ENCODE peak calls at places on chromosomes 5 and 9, in six cellular contexts. One of them, this sample, is unnamed.
A peak's percentile ranks its signal among the peaks of the same experiment; 100 is the strongest.

GRCh38 chr9:137046094-137046787 is at the start of gene NPDC1:
- DNase-seq in AG04450: no peak
- DNase-seq in psoas muscle: peak; percentile 82
- DNase-seq in fibroblast of lung: peak; percentile 60
- DNase-seq in cardiac muscle cell: peak; percentile 74
- DNase-seq in WERI-Rb-1: peak; percentile 88
- DNase-seq in this sample: peak; percentile 98

GRCh38 chr5:9851458-9851857 is 221.3 kb upstream of the TAS2R1 start:
- DNase-seq in AG04450: peak; percentile 77
- DNase-seq in psoas muscle: no peak
- DNase-seq in fibroblast of lung: peak; percentile 71
- DNase-seq in cardiac muscle cell: peak; percentile 67
- DNase-seq in WERI-Rb-1: peak; percentile 64
- DNase-seq in this sample: no peak

GRCh38 chr9:31023793-31024192 is 1360.7 kb upstream of the ACO1 start:
- DNase-seq in AG04450: no peak
- DNase-seq in psoas muscle: no peak
- DNase-seq in fibroblast of lung: no peak
- DNase-seq in cardiac muscle cell: no peak
- DNase-seq in WERI-Rb-1: no peak
- DNase-seq in this sample: no peak

GRCh38 chr5:89948977-89949376 is 460.6 kb downstream of the CETN3 start:
- DNase-seq in AG04450: no peak
- DNase-seq in psoas muscle: no peak
- DNase-seq in fibroblast of lung: no peak
- DNase-seq in cardiac muscle cell: no peak
- DNase-seq in WERI-Rb-1: no peak
- DNase-seq in this sample: no peak

GRCh38 chr5:14142202-14142855 is 813 bp upstream of the TRIO start:
- DNase-seq in AG04450: no peak
- DNase-seq in psoas muscle: no peak
- DNase-seq in fibroblast of lung: peak; percentile 55
- DNase-seq in cardiac muscle cell: peak; percentile 60
- DNase-seq in WERI-Rb-1: no peak
- DNase-seq in this sample: no peak

GRCh38 chr9:125495137-125496119 is 211.6 kb downstream of the MAPKAP1 start:
- DNase-seq in AG04450: no peak
- DNase-seq in psoas muscle: no peak
- DNase-seq in fibroblast of lung: no peak
- DNase-seq in cardiac muscle cell: no peak
- DNase-seq in WERI-Rb-1: no peak
- DNase-seq in this sample: peak; percentile 60

GRCh38 chr5:28779161-28779754 is 1740.9 kb upstream of the CDH9 start:
- DNase-seq in AG04450: no peak
- DNase-seq in psoas muscle: no peak
- DNase-seq in fibroblast of lung: no peak
- DNase-seq in cardiac muscle cell: peak; percentile 0
- DNase-seq in WERI-Rb-1: peak; percentile 17
- DNase-seq in this sample: no peak

GRCh38 chr9:127754099-127754760 is 19.1 kb upstream of the TOR2A start:
- DNase-seq in AG04450: no peak
- DNase-seq in psoas muscle: no peak
- DNase-seq in fibroblast of lung: no peak
- DNase-seq in cardiac muscle cell: no peak
- DNase-seq in WERI-Rb-1: peak; percentile 75
- DNase-seq in this sample: peak; percentile 90

GRCh38 chr5:126394211-126394828 is 28.9 kb upstream of the GRAMD2B start:
- DNase-seq in AG04450: no peak
- DNase-seq in psoas muscle: no peak
- DNase-seq in fibroblast of lung: no peak
- DNase-seq in cardiac muscle cell: no peak
- DNase-seq in WERI-Rb-1: no peak
- DNase-seq in this sample: no peak

GRCh38 chr5:126398791-126399190 is 24.4 kb upstream of the GRAMD2B start:
- DNase-seq in AG04450: no peak
- DNase-seq in psoas muscle: no peak
- DNase-seq in fibroblast of lung: no peak
- DNase-seq in cardiac muscle cell: peak; percentile 35
- DNase-seq in WERI-Rb-1: no peak
- DNase-seq in this sample: no peak

GRCh38 chr5:126395198-126395597 is 28.0 kb upstream of the GRAMD2B start:
- DNase-seq in AG04450: no peak
- DNase-seq in psoas muscle: no peak
- DNase-seq in fibroblast of lung: no peak
- DNase-seq in cardiac muscle cell: peak; percentile 56
- DNase-seq in WERI-Rb-1: no peak
- DNase-seq in this sample: peak; percentile 60

GRCh38 chr5:126391386-126391785 is 31.8 kb upstream of the GRAMD2B start:
- DNase-seq in AG04450: no peak
- DNase-seq in psoas muscle: no peak
- DNase-seq in fibroblast of lung: no peak
- DNase-seq in cardiac muscle cell: no peak
- DNase-seq in WERI-Rb-1: no peak
- DNase-seq in this sample: no peak

GRCh38 chr5:126395627-126396026 is 27.6 kb upstream of the GRAMD2B start:
- DNase-seq in AG04450: no peak
- DNase-seq in psoas muscle: no peak
- DNase-seq in fibroblast of lung: no peak
- DNase-seq in cardiac muscle cell: no peak
- DNase-seq in WERI-Rb-1: no peak
- DNase-seq in this sample: no peak
- H3K27ac ChIP-seq in AG04450: no peak overlapping the region
- H3K27ac ChIP-seq in psoas muscle: no peak overlapping the region
- H3K27ac ChIP-seq in fibroblast of lung: no peak overlapping the region
- H3K27ac ChIP-seq in cardiac muscle cell: no peak overlapping the region
- H3K27ac ChIP-seq in WERI-Rb-1: no peak overlapping the region
- H3K27ac ChIP-seq in this sample: no peak overlapping the region

GRCh38 chr5:142145106-142145900 is 36.7 kb downstream of the NDFIP1 start:
- DNase-seq in AG04450: peak; percentile 16
- DNase-seq in psoas muscle: no peak
- DNase-seq in fibroblast of lung: peak; percentile 74
- DNase-seq in cardiac muscle cell: peak; percentile 83
- DNase-seq in WERI-Rb-1: peak; percentile 73
- DNase-seq in this sample: peak; percentile 86

GRCh38 chr5:142143878-142144277 is 35.3 kb downstream of the NDFIP1 start:
- DNase-seq in AG04450: peak; percentile 18
- DNase-seq in psoas muscle: no peak
- DNase-seq in fibroblast of lung: peak; percentile 71
- DNase-seq in cardiac muscle cell: peak; percentile 68
- DNase-seq in WERI-Rb-1: no peak
- DNase-seq in this sample: no peak

GRCh38 chr5:142141463-142141862 is 32.9 kb downstream of the NDFIP1 start:
- DNase-seq in AG04450: no peak
- DNase-seq in psoas muscle: no peak
- DNase-seq in fibroblast of lung: no peak
- DNase-seq in cardiac muscle cell: no peak
- DNase-seq in WERI-Rb-1: no peak
- DNase-seq in this sample: no peak
- TF ChIP-seq CTCF in AG04450: no peak
- TF ChIP-seq CTCF in psoas muscle: no peak
- TF ChIP-seq CTCF in fibroblast of lung: no peak
- TF ChIP-seq CTCF in cardiac muscle cell: no peak
- TF ChIP-seq CTCF in WERI-Rb-1: peak; percentile 38
- TF ChIP-seq CTCF in this sample: peak; percentile 38

DNA sequence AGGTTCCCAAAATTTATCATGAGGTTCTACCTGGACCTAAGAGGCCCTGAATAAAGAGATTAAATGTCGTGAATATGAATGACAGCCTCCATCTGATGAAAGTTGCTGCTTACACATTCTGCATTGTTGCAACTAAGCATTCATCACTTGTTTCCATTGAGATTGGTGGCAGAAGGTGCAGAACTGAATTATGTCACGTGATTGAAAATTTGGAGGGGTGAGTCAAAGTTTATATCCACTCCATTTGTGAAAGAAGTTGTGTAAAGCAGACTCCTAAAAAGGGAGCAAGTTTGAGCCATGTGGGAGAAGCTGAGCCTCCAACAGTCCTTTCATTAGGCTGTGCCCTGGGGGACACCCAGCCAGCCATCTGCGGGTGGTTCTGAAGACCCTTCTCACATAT is 4.9 kb upstream of the PTCH1 start:
- DNase-seq in AG04450: no peak
- DNase-seq in psoas muscle: no peak
- DNase-seq in fibroblast of lung: no peak
- DNase-seq in cardiac muscle cell: no peak
- DNase-seq in WERI-Rb-1: no peak
- DNase-seq in this sample: no peak
- H3K27ac ChIP-seq in AG04450: no peak overlapping the region
- H3K27ac ChIP-seq in psoas muscle: no peak overlapping the region
- H3K27ac ChIP-seq in fibroblast of lung: no peak overlapping the region
- H3K27ac ChIP-seq in cardiac muscle cell: no peak overlapping the region
- H3K27ac ChIP-seq in WERI-Rb-1: no peak overlapping the region
- H3K27ac ChIP-seq in this sample: no peak overlapping the region

DNA sequence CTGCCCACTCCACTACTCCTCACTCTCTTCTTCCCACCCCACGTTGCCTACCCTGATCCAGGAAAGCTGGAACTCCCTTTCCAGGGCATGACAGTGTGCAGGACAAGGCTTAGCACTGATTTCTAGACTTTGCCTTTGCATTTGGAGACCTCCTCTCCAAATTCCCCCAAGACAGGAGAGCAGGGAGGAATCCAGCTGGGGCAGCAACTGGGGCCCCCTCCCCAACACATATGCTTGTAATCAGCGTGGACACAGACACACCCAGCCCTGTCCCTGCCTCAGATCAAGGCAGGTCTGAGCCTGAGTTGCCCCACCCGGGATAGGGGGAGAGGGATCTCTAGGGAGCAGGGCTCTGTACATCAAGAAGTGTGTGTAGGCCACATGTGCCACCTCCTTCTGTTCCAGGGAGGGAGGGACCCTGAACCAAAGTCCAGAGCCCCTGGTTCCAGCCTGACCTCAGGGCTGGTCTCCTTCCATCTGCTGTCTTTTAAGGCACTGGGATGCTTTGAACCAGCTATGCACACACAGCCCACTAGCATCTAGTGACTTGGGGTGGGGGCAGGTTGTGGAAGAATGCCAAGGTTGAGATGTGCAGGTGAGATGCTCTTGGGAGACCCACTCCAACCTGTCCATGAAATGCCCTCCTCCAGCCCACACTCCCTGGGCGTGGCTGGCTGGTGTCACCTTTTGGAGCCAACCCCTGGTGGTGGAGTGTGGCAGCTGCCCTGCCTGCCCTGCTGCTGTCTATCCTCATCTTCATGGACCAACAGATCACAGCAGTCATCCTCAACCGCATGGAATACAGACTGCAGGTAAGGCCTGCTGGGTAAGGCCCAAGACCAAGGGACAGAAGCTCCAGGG is 7.0 kb downstream of the SLC4A9 start:
- DNase-seq in AG04450: no peak
- DNase-seq in psoas muscle: no peak
- DNase-seq in fibroblast of lung: no peak
- DNase-seq in cardiac muscle cell: no peak
- DNase-seq in WERI-Rb-1: no peak
- DNase-seq in this sample: no peak
- TF ChIP-seq CTCF in AG04450: peak; percentile 5
- TF ChIP-seq CTCF in psoas muscle: no peak
- TF ChIP-seq CTCF in fibroblast of lung: no peak
- TF ChIP-seq CTCF in cardiac muscle cell: no peak
- TF ChIP-seq CTCF in WERI-Rb-1: no peak
- TF ChIP-seq CTCF in this sample: peak; percentile 54

DNA sequence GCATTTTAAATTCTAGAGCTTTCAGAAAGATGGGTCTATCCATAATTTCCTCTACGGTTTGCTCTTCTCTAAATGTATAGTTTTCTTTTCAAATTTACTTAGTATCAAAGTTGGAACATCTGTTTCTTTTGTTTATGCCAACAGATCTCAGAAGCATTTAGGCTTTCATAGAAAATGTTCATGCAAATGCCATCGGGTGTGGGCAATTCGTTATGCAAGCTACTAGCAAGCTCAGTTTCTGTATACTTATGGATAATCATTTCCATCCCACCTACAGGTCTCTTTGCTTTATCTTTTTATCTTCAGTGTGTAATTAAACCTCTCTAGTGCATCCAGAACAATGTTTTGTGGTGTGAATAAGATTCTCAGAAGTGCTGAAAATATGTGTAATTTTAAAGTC is 59.9 kb downstream of the NUDT12 start:
- DNase-seq in AG04450: no peak
- DNase-seq in psoas muscle: no peak
- DNase-seq in fibroblast of lung: no peak
- DNase-seq in cardiac muscle cell: no peak
- DNase-seq in WERI-Rb-1: no peak
- DNase-seq in this sample: no peak
- H3K27ac ChIP-seq in AG04450: no peak overlapping the region
- H3K27ac ChIP-seq in psoas muscle: no peak overlapping the region
- H3K27ac ChIP-seq in fibroblast of lung: no peak overlapping the region
- H3K27ac ChIP-seq in cardiac muscle cell: no peak overlapping the region
- H3K27ac ChIP-seq in WERI-Rb-1: no peak overlapping the region
- H3K27ac ChIP-seq in this sample: no peak overlapping the region

DNA sequence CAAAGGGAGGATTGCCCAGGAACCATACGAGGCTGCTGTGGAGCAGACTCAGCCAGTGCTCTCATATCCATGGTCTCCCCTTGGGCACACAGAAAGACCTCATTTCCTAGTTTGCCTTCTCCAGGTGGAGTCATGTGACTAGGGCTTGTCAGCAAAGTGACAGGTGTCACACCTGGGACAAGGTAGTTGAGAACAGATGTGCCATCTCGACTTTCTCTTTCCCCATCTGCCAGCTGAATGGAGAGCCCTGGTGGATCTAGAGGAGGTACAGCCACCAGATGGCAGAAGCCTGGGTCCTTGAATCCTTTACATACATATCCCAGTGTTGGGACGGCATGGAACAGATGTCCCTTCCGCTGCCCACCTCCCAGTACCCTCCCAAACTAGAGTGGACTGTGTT is 42.9 kb upstream of the ALDOB start:
- DNase-seq in AG04450: no peak
- DNase-seq in psoas muscle: no peak
- DNase-seq in fibroblast of lung: no peak
- DNase-seq in cardiac muscle cell: no peak
- DNase-seq in WERI-Rb-1: peak; percentile 23
- DNase-seq in this sample: no peak
- TF ChIP-seq CTCF in AG04450: no peak
- TF ChIP-seq CTCF in psoas muscle: no peak
- TF ChIP-seq CTCF in fibroblast of lung: no peak
- TF ChIP-seq CTCF in cardiac muscle cell: no peak
- TF ChIP-seq CTCF in WERI-Rb-1: peak; percentile 46
- TF ChIP-seq CTCF in this sample: peak; percentile 49

DNA sequence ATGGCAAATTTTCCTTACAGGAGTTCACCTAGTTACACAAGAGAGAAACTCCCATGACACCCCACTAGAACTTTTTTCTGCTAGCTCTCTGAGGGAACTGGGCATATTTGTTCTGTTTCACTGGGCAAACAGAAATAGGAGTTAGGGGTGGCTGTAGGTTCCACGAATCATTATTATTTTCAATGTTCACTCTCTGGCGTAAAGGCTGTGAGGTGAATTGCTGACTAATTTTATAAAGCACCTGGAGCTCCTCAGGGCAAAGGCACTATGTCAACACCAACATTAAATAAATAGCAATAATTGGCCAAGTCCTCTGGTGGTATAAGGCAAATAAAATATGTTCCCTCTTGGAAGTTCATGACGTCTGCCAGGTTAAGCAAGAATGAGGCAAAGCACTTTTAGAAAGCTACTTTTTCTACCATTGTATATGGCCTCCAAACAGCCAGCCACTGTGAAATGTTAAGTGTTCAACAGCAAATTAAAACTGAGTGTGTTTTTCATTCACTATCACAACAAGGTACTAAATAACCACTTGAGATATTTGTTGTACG is 344.6 kb downstream of the PDE4D start:
- DNase-seq in AG04450: no peak
- DNase-seq in psoas muscle: no peak
- DNase-seq in fibroblast of lung: no peak
- DNase-seq in cardiac muscle cell: no peak
- DNase-seq in WERI-Rb-1: no peak
- DNase-seq in this sample: no peak
- H3K27ac ChIP-seq in AG04450: no peak overlapping the region
- H3K27ac ChIP-seq in psoas muscle: peak overlapping the region; percentile 94
- H3K27ac ChIP-seq in fibroblast of lung: no peak overlapping the region
- H3K27ac ChIP-seq in cardiac muscle cell: no peak overlapping the region
- H3K27ac ChIP-seq in WERI-Rb-1: no peak overlapping the region
- H3K27ac ChIP-seq in this sample: no peak overlapping the region

This sample was measured in endodermal cell.